ENCODE peak calls at places on chromosomes 2 and 18, in five cellular contexts. O, M, B, Y and H are unnamed samples.

GRCh38 chr18:55124078-55124477 is 164.8 kb upstream of the CCDC68 start:
- DNase-seq in O (no peak), M (no peak), B (no peak), Y (no peak), H (peak)

GRCh38 chr2:70888925-70889715 is 46.6 kb upstream of the ATP6V1B1 start:
- DNase-seq in O (no peak), M (no peak), B (no peak), Y (no peak), H (no peak)

GRCh38 chr2:241517297-241517696 is 8.9 kb upstream of the STK25 start:
- DNase-seq in O (no peak), M (no peak), B (no peak), Y (no peak), H (no peak)

GRCh38 chr2:203061346-203061745 is 46.7 kb downstream of the NBEAL1 start:
- DNase-seq in O (no peak), M (no peak), B (no peak), Y (peak), H (peak)

GRCh38 chr2:222673883-222674282 is 2.4 kb downstream of the MOGAT1 start:
- DNase-seq in O (no peak), M (no peak), B (no peak), Y (no peak), H (no peak)

GRCh38 chr18:21638822-21639221 is 26.7 kb downstream of the SNRPD1 start:
- DNase-seq in O (no peak), M (no peak), B (no peak), Y (no peak), H (no peak)

GRCh38 chr2:119853777-119854399 is 94.2 kb downstream of the PTPN4 start:
- DNase-seq in O (no peak), M (no peak), B (no peak), Y (no peak), H (no peak)

GRCh38 chr2:37358466-37358865 is 14.0 kb downstream of the QPCT start:
- DNase-seq in O (no peak), M (no peak), B (no peak), Y (no peak), H (no peak)

GRCh38 chr2:108169982-108170625 is 69.7 kb upstream of the SULT1C3 start:
- DNase-seq in O (no peak), M (no peak), B (peak), Y (peak), H (peak)

GRCh38 chr2:173171924-173172643 is 96.4 kb downstream of the MAP3K20 start:
- DNase-seq in O (no peak), M (no peak), B (no peak), Y (no peak), H (peak)

GRCh38 chr2:139574371-139574770 is 794.2 kb upstream of the NXPH2 start:
- DNase-seq in O (no peak), M (no peak), B (no peak), Y (no peak), H (no peak)

GRCh38 chr2:170335351-170335750 is 157.4 kb downstream of the MYO3B start:
- DNase-seq in O (no peak), M (no peak), B (no peak), Y (no peak), H (no peak)

GRCh38 chr2:224011837-224012236 is 27.2 kb downstream of the SERPINE2 start:
- DNase-seq in O (no peak), M (no peak), B (no peak), Y (no peak), H (no peak)

GRCh38 chr2:84832772-84833461 is 48.0 kb downstream of the TRABD2A start:
- DNase-seq in O (no peak), M (peak), B (no peak), Y (no peak), H (peak)

GRCh38 chr2:95001117-95001551 is 24.4 kb upstream of the MAL start:
- DNase-seq in O (no peak), M (no peak), B (no peak), Y (no peak), H (no peak)

GRCh38 chr2:25981596-25982272 is 563 bp downstream of the KIF3C start:
- DNase-seq in O (no peak), M (no peak), B (peak), Y (no peak), H (no peak)

GRCh38 chr2:23460228-23460627 is 75.2 kb downstream of the KLHL29 start:
- DNase-seq in O (no peak), M (no peak), B (no peak), Y (no peak), H (peak)

GRCh38 chr2:98388601-98389247 is 42.5 kb downstream of the CNGA3 start:
- DNase-seq in O (no peak), M (no peak), B (no peak), Y (no peak), H (no peak)

GRCh38 chr2:168118733-168119518 is 128.5 kb downstream of the STK39 start:
- DNase-seq in O (peak), M (no peak), B (peak), Y (peak), H (peak)

GRCh38 chr18:45783097-45784075 is 42.1 kb upstream of the SIGLEC15 start:
- DNase-seq in O (no peak), M (no peak), B (no peak), Y (no peak), H (peak)

GRCh38 chr2:106053116-106053515 is 141.0 kb downstream of the UXS1 start:
- DNase-seq in O (no peak), M (no peak), B (no peak), Y (no peak), H (peak)

GRCh38 chr2:34261701-34262100 is 662.6 kb upstream of the FAM98A start:
- DNase-seq in O (no peak), M (no peak), B (no peak), Y (no peak), H (no peak)

DNA sequence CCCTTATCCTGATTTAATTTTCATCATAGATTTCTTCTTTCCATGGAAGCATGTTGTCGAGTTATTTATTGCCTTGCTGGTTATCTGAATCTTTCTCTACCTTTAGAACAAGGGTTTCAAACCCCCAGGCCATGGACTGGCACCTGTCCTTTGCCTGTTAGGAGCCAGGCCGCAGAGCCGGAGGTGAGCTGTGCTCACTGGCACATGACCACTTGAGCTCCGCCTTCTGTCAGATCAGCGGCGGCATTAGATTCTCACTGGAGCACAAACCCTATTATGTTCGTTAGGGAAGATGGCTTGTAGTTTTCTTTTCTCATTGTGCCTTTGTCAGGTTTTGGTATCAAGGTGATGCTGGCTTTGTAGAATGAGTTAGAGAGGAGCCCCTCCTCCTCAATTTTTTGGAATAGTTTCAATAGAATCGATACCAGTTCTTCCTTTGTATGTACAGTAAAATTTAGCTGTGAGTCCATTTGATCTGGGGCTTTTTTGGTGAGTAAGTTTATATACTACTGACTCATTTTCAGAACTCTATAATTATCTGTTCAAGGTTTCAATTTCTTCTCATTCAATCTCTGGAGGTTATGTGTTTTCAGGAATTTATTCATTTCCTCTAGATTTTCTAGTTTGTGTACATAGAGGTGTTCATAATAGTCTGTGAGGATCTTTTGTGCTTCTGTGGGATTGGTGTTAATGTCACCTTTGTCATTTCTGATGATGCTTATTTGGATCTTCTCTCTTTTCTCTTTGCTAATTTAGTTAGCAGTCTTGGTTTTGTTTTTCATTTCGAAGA is 668.0 kb upstream of the FAM98A start:
- DNase-seq in O (no peak), M (peak), B (no peak), Y (no peak), H (no peak)
- TF ChIP-seq MXI1 in O (no peak), M (no peak), B (no peak), Y (no peak), H (no peak)

GRCh38 chr2:54863660-54864059 is 140.2 kb downstream of the EML6 start:
- DNase-seq in O (no peak), M (no peak), B (no peak), Y (no peak), H (no peak)
- TF ChIP-seq MXI1 in O (no peak), M (no peak), B (no peak), Y (no peak), H (no peak)

GRCh38 chr2:51420521-51420920 is 388.6 kb upstream of the NRXN1 start:
- DNase-seq in O (no peak), M (no peak), B (no peak), Y (no peak), H (peak)

GRCh38 chr2:51424418-51424817 is 392.5 kb upstream of the NRXN1 start:
- DNase-seq in O (no peak), M (no peak), B (no peak), Y (no peak), H (no peak)
- TF ChIP-seq MXI1 in O (no peak), M (no peak), B (no peak), Y (no peak), H (no peak)

DNA sequence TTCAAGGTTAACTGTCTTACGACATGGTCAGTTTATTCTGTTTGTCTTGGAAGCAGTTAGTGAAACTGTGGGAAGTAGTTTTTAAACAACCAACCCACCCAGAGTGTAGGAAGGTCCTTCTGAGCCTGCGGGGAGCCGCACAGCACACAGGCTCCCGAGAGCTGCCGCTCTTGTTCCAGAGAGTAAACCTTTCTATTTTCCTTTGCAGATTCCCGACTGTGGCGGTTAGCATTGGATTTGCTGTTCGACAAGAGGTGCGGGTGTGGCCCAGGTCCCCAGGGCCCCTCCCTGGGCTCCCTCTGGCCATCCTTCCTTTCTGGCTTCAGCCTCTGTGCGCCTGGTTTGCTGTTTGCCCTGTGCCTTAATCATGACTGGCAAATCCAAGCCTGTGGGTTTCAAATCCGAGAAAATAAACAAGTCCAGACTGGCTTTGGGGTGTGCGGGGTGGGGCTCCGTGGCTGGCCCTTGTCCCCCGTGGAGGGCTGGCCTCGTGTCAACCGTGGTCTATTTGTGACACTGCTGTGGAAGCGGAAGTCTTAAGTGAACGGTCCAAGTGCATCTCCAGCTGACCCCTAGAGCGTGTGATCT is 30.7 kb downstream of the IMPA2 start:
- DNase-seq in O (no peak), M (no peak), B (no peak), Y (no peak), H (peak)
- TF ChIP-seq MXI1 in O (no peak), M (no peak), B (no peak), Y (no peak), H (no peak)